ENCODE peak calls at places on chromosomes 6 and 20, in nine cellular contexts. F, U, A, S, I, D, O, B and Y are unnamed samples.

GRCh38 chr6:5203571-5203970 is 57.2 kb downstream of the LYRM4 start:
- DNase-seq in F (no peak), U (no peak), A (no peak), S (no peak), I (no peak), D (peak), O (no peak), B (no peak), Y (no peak)

GRCh38 chr6:144064831-144065668 is 30.3 kb downstream of the SF3B5 start:
- DNase-seq in F (no peak), U (peak), A (peak), S (peak), I (no peak), D (no peak), O (no peak), B (no peak), Y (no peak)

GRCh38 chr6:22970004-22970403 is 400.6 kb downstream of the HDGFL1 start:
- DNase-seq in F (no peak), U (peak), A (no peak), S (no peak), I (no peak), D (no peak), O (no peak), B (no peak), Y (no peak)

GRCh38 chr6:98834060-98835031 is at the start of gene POU3F2:
- DNase-seq in F (peak), U (peak), A (peak), S (peak), I (peak), D (peak), O (peak), B (peak), Y (peak)

GRCh38 chr20:17797163-17797562 is 97.4 kb downstream of the BANF2 start:
- DNase-seq in F (no peak), U (peak), A (no peak), S (no peak), I (no peak), D (no peak), O (no peak), B (no peak), Y (no peak)

GRCh38 chr6:41901882-41902519 is 6.8 kb upstream of the USP49 start:
- DNase-seq in F (no peak), U (peak), A (peak), S (peak), I (peak), D (no peak), O (no peak), B (no peak), Y (peak)

GRCh38 chr6:73951186-73951585 is 255.2 kb downstream of the CD109 start:
- DNase-seq in F (peak), U (no peak), A (no peak), S (no peak), I (no peak), D (no peak), O (no peak), B (no peak), Y (no peak)

GRCh38 chr20:2292711-2293110 is 3.1 kb upstream of the TGM3 start:
- DNase-seq in F (no peak), U (no peak), A (peak), S (no peak), I (no peak), D (no peak), O (peak), B (no peak), Y (no peak)

GRCh38 chr6:42745083-42745637 is 743 bp downstream of the TBCC start:
- DNase-seq in F (peak), U (peak), A (peak), S (peak), I (peak), D (no peak), O (peak), B (no peak), Y (peak)

GRCh38 chr6:41689171-41690008 is 46.0 kb downstream of the TFEB start:
- DNase-seq in F (peak), U (no peak), A (no peak), S (peak), I (no peak), D (no peak), O (peak), B (no peak), Y (no peak)

GRCh38 chr6:82076855-82077254 is 170.7 kb downstream of the IBTK start:
- DNase-seq in F (peak), U (no peak), A (peak), S (no peak), I (no peak), D (no peak), O (no peak), B (no peak), Y (no peak)

GRCh38 chr6:27605401-27606342 is 132.8 kb upstream of the ZNF184 start:
- DNase-seq in F (peak), U (peak), A (no peak), S (peak), I (no peak), D (no peak), O (no peak), B (no peak), Y (peak)

GRCh38 chr6:25017486-25017885 is 81.7 kb upstream of the RIPOR2 start:
- DNase-seq in F (no peak), U (no peak), A (no peak), S (no peak), I (no peak), D (no peak), O (no peak), B (no peak), Y (no peak)

GRCh38 chr6:116406678-116407345 is 36.1 kb downstream of the DSE start:
- DNase-seq in F (peak), U (no peak), A (no peak), S (peak), I (no peak), D (no peak), O (no peak), B (no peak), Y (no peak)

GRCh38 chr6:1335367-1336037 is 23.6 kb downstream of the FOXQ1 start:
- DNase-seq in F (peak), U (no peak), A (no peak), S (peak), I (no peak), D (no peak), O (peak), B (no peak), Y (peak)

GRCh38 chr6:134060491-134061106 is 8.2 kb upstream of the SLC2A12 start:
- DNase-seq in F (peak), U (no peak), A (no peak), S (peak), I (no peak), D (no peak), O (no peak), B (no peak), Y (peak)